ENCODE peak calls at places on chromosome 11, in four cellular contexts. M, O, J and R are unnamed samples.

GRCh38 chr11:43969543-43969942 is 27.1 kb downstream of the C11orf96 start:
- DNase-seq in M (no peak), O (no peak), J (no peak), R (no peak)

GRCh38 chr11:36345084-36345511 is 49.0 kb downstream of the PRR5L start:
- DNase-seq in M (no peak), O (no peak), J (no peak), R (no peak)

GRCh38 chr11:47886096-47886495 is 37.9 kb upstream of the NUP160 start:
- DNase-seq in M (no peak), O (no peak), J (no peak), R (no peak)

GRCh38 chr11:102528618-102529017 is 1.9 kb downstream of the MMP7 start:
- DNase-seq in M (no peak), O (no peak), J (no peak), R (no peak)

GRCh38 chr11:27977031-27977430 is 130.9 kb downstream of the KIF18A start:
- DNase-seq in M (no peak), O (no peak), J (no peak), R (no peak)

GRCh38 chr11:30454108-30454507 is 131.2 kb downstream of the ARL14EP start:
- DNase-seq in M (no peak), O (no peak), J (no peak), R (no peak)

GRCh38 chr11:75667831-75668507 is 869 bp downstream of the MAP6 start:
- DNase-seq in M (no peak), O (no peak), J (peak; percentile 84), R (peak; percentile 53)

GRCh38 chr11:129657866-129658557 is 157.6 kb upstream of the TMEM45B start:
- DNase-seq in M (no peak), O (no peak), J (no peak), R (no peak)

GRCh38 chr11:47271961-47272661 is 2.2 kb downstream of the MADD start:
- DNase-seq in M (no peak), O (no peak), J (no peak), R (no peak)

GRCh38 chr11:101618691-101619090 is 34.9 kb upstream of the TRPC6 start:
- DNase-seq in M (no peak), O (no peak), J (no peak), R (no peak)

GRCh38 chr11:14499178-14499559 is 442 bp downstream of the COPB1 start:
- DNase-seq in M (peak; percentile 21), O (peak; percentile 35), J (no peak), R (no peak)

GRCh38 chr11:78886616-78887015 is 312.0 kb upstream of the NARS2 start:
- DNase-seq in M (no peak), O (no peak), J (no peak), R (no peak)

GRCh38 chr11:418343-419247 is 3.8 kb upstream of the SIGIRR start:
- DNase-seq in M (no peak), O (no peak), J (no peak), R (no peak)

GRCh38 chr11:120229451-120230424 is 10.2 kb upstream of the POU2F3 start:
- DNase-seq in M (no peak), O (peak; percentile 6), J (no peak), R (no peak)

GRCh38 chr11:44338721-44339529 is 29.0 kb upstream of the ALX4 start:
- DNase-seq in M (no peak), O (no peak), J (no peak), R (no peak)

GRCh38 chr11:48210052-48210451 is 6.6 kb upstream of the OR4B1 start:
- DNase-seq in M (no peak), O (no peak), J (no peak), R (no peak)

GRCh38 chr11:130514316-130514715 is 65.9 kb downstream of the ADAMTS15 start:
- DNase-seq in M (no peak), O (no peak), J (peak; percentile 57), R (no peak)

GRCh38 chr11:15750535-15751297 is 605.6 kb downstream of the SOX6 start:
- DNase-seq in M (no peak), O (no peak), J (no peak), R (no peak)

GRCh38 chr11:74932169-74932568 is 16.7 kb downstream of the XRRA1 start:
- DNase-seq in M (no peak), O (no peak), J (no peak), R (no peak)

GRCh38 chr11:105732611-105733010 is 122.7 kb downstream of the GRIA4 start:
- DNase-seq in M (no peak), O (no peak), J (no peak), R (no peak)

GRCh38 chr11:11149671-11150459 is 203.2 kb downstream of the CSNK2A3 start:
- DNase-seq in M (no peak), O (peak; percentile 49), J (no peak), R (no peak)

GRCh38 chr11:119016216-119017009 is 1.7 kb downstream of the RPS25 start:
- DNase-seq in M (no peak), O (no peak), J (no peak), R (no peak)